ENCODE peak calls at places on chromosomes 3 and 15, in nine cellular contexts. I, O, D, A, V, L, R, Q and Y are unnamed samples.

GRCh38 chr3:197302696-197303341 is 4.4 kb upstream of the DLG1 start:
- DNase-seq in L (no peak), R (no peak), D (no peak), A (no peak), O (no peak), I (no peak), Q (no peak), V (peak; percentile 59), Y (no peak)

GRCh38 chr3:114775395-114775794 is 371.7 kb downstream of the ZBTB20 start:
- DNase-seq in V (peak; percentile 22), A (no peak), O (no peak), Q (no peak), I (no peak), D (no peak), L (no peak), R (no peak), Y (no peak)

GRCh38 chr15:57216288-57216687 is 160.0 kb upstream of the CGNL1 start:
- DNase-seq in L (no peak), V (peak; percentile 92), D (no peak), A (no peak), Q (no peak), R (no peak), I (no peak), O (no peak), Y (no peak)

GRCh38 chr15:63082366-63082765 is 39.3 kb upstream of the LACTB start:
- DNase-seq in Q (no peak), I (no peak), V (no peak), D (no peak), L (no peak), A (no peak), R (no peak), O (no peak), Y (no peak)

GRCh38 chr15:91224750-91225380 is 124.8 kb downstream of the SV2B start:
- DNase-seq in Q (no peak), A (no peak), D (no peak), O (no peak), I (peak; percentile 61), L (peak; percentile 47), R (no peak), V (peak; percentile 3), Y (no peak)

GRCh38 chr3:33597257-33597689 is 120.8 kb downstream of the CLASP2 start:
- DNase-seq in L (no peak), Q (no peak), V (no peak), R (no peak), O (no peak), D (no peak), I (no peak), A (no peak), Y (no peak)

GRCh38 chr3:8835385-8835784 is 66.0 kb upstream of the OXTR start:
- DNase-seq in D (no peak), R (no peak), A (no peak), L (no peak), V (no peak), Q (no peak), I (no peak), O (no peak), Y (no peak)

GRCh38 chr15:89059006-89059405 is 29.2 kb upstream of the ABHD2 start:
- DNase-seq in A (no peak), R (no peak), I (no peak), V (no peak), Q (no peak), L (no peak), O (no peak), D (no peak), Y (no peak)

GRCh38 chr3:184354121-184354728 is 7.2 kb downstream of the CLCN2 start:
- DNase-seq in I (peak; percentile 85), Q (peak; percentile 66), L (peak; percentile 53), O (no peak), V (no peak), A (peak; percentile 56), R (peak; percentile 47), D (no peak), Y (no peak)

GRCh38 chr15:36335659-36336058 is 243.8 kb upstream of the CDIN1 start:
- DNase-seq in L (no peak), Q (no peak), I (no peak), A (no peak), O (no peak), V (no peak), R (no peak), D (no peak), Y (no peak)

GRCh38 chr3:187802928-187803259 is 57.6 kb upstream of the BCL6 start:
- DNase-seq in I (no peak), R (no peak), D (no peak), O (no peak), L (no peak), V (no peak), Q (no peak), A (no peak), Y (no peak)

GRCh38 chr15:100307241-100307855 is 34.4 kb downstream of the ADAMTS17 start:
- DNase-seq in L (no peak), A (no peak), V (no peak), O (no peak), D (no peak), R (no peak), Q (no peak), I (no peak), Y (no peak)

GRCh38 chr3:27729748-27730611 is 7.9 kb upstream of the EOMES start:
- DNase-seq in Q (no peak), D (peak; percentile 63), A (no peak), O (no peak), V (no peak), I (peak; percentile 70), L (no peak), R (no peak), Y (no peak)

GRCh38 chr3:27726240-27726639 is 4.1 kb upstream of the EOMES start:
- DNase-seq in A (no peak), Q (no peak), I (no peak), L (no peak), O (no peak), D (no peak), R (no peak), V (no peak), Y (no peak)

GRCh38 chr3:27728195-27729087 is 6.3 kb upstream of the EOMES start:
- DNase-seq in O (no peak), I (peak; percentile 88), Q (no peak), V (no peak), A (no peak), D (no peak), L (no peak), R (no peak), Y (no peak)

GRCh38 chr3:27730774-27731659 is 8.9 kb upstream of the EOMES start:
- DNase-seq in V (no peak), I (peak; percentile 55), A (no peak), D (no peak), Q (no peak), O (no peak), R (no peak), L (no peak), Y (no peak)

GRCh38 chr3:27729325-27729724 is 7.2 kb upstream of the EOMES start:
- DNase-seq in D (no peak), Q (no peak), R (no peak), O (no peak), V (no peak), A (no peak), L (no peak), I (peak; percentile 51), Y (no peak)
- H3K27me3 ChIP-seq in D (peaks cover 28% of the 10 kb centered on the region), Q (peaks cover 86% of the 10 kb centered on the region), R (peaks cover 62% of the 10 kb centered on the region), O (peaks cover 71% of the 10 kb centered on the region), V (peaks cover 66% of the 10 kb centered on the region), A (peaks cover 4% of the 10 kb centered on the region), L (no peaks in the 10 kb centered on the region), I (peaks cover 77% of the 10 kb centered on the region), Y (peaks cover 57% of the 10 kb centered on the region)

DNA sequence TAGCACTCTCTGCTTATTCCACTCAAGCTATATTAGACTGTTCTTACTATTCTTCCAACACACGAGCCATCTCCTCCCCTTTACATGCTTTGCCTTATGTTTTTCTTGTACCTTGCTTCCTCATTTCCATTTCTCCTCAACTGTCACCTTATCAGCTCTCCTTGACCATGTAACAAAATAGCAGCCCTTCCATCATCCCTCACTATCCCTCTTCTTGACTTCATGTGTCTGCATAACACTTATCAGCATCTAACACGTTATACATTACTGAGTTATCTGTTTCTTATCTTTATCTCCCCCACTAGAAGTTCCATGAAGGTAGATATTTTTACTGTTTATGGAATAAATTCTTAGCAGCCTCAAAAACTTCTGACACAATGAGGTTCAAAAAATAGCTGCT is 45.3 kb downstream of the TRPM7 start:
- DNase-seq in V (no peak), R (no peak), O (no peak), I (no peak), A (no peak), D (no peak), L (no peak), Q (no peak), Y (no peak)
- H3K36me3 ChIP-seq in V (peaks cover 4% of the 10 kb centered on the region), R (no peaks in the 10 kb centered on the region), O (peaks cover 4% of the 10 kb centered on the region), I (peaks cover 22% of the 10 kb centered on the region), A (no peaks in the 10 kb centered on the region), D (peaks cover 88% of the 10 kb centered on the region), L (peaks cover 18% of the 10 kb centered on the region), Q (peaks cover 58% of the 10 kb centered on the region), Y (peaks cover 6% of the 10 kb centered on the region)

DNA sequence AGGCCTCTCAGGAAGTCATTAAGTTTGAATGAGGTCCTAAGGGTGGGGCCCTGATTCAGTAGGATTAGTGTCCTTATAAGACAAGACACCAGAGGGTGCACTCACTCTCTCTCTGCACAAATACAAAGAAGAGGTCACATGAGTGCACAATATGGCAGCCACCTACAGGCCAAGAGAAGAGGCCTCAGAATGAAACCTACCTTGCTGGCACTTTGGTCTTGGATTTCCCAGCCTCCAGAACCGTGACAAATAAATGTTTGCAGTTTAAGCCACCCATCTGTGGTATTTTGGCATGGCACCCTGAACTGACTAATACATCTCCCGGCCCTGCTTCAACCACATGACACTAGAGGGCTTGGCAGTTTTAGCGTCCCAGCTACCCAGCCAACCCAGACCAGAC is 73.9 kb upstream of the CHRNB4 start:
- DNase-seq in O (no peak), Q (no peak), L (no peak), I (no peak), A (no peak), D (no peak), R (no peak), V (peak; percentile 13), Y (no peak)
- TF ChIP-seq CTCF in O (no peak), Q (no peak), L (no peak), I (no peak), A (no peak), D (no peak), R (no peak), V (no peak), Y (no peak)

GRCh38 chr15:20271647-20272046 is 270.0 kb downstream of the GOLGA6L6 start:
- DNase-seq in O (no peak), L (no peak), V (no peak), D (no peak), R (no peak), A (no peak), Q (no peak), I (no peak), Y (no peak)
- H3K27me3 ChIP-seq in O (no peaks in the 10 kb centered on the region), L (no peaks in the 10 kb centered on the region), V (no peaks in the 10 kb centered on the region), D (no peaks in the 10 kb centered on the region), R (no peaks in the 10 kb centered on the region), A (no peaks in the 10 kb centered on the region), Q (no peaks in the 10 kb centered on the region), I (no peaks in the 10 kb centered on the region), Y (no peaks in the 10 kb centered on the region)

DNA sequence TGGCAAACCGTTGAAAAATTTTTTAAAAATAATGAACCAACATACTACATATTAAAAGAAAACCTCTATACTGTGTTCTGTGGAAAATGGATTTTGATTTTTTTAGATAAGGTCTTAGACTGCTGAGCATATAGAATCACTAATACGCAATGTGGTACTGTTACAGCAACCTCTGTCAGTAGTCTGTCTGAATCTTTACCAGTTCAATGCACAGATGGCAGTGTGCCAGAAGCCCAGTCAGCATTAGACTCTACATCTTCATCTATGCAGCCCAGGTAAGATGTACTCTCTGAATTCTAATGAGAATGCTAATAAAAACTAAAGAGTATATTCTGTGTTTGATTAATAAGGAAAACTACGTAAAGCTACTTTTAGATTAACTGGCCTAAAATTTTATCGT is 31.3 kb upstream of the FAH start:
- DNase-seq in V (no peak), I (no peak), O (no peak), L (no peak), Q (no peak), D (no peak), R (no peak), A (no peak), Y (no peak)
- H3K36me3 ChIP-seq in V (peaks cover 1% of the 10 kb centered on the region), I (peaks cover 16% of the 10 kb centered on the region), O (no peaks in the 10 kb centered on the region), L (peaks cover 1% of the 10 kb centered on the region), Q (peaks cover 23% of the 10 kb centered on the region), D (peaks cover 54% of the 10 kb centered on the region), R (no peaks in the 10 kb centered on the region), A (no peaks in the 10 kb centered on the region), Y (peaks cover 3% of the 10 kb centered on the region)